ENCODE peak calls at places on chromosomes 3 and 15, in eight cellular contexts. H, X, Z, J, T, G, A and E are unnamed samples.

GRCh38 chr3:30454636-30455035 is 151.8 kb upstream of the TGFBR2 start:
- DNase-seq in A (no peak), X (no peak), T (no peak), Z (no peak), G (no peak), H (no peak), J (no peak), E (no peak)

GRCh38 chr3:108420926-108421325 is 89.5 kb downstream of the MYH15 start:
- DNase-seq in G (no peak), X (no peak), J (no peak), H (no peak), T (no peak), A (no peak), Z (no peak), E (no peak)

GRCh38 chr15:77118787-77119410 is 48.0 kb upstream of the TSPAN3 start:
- DNase-seq in A (peak), Z (peak), X (peak), H (no peak), J (no peak), G (no peak), T (peak), E (peak)

GRCh38 chr3:13715961-13716360 is 163.9 kb downstream of the WNT7A start:
- DNase-seq in A (no peak), X (peak), G (peak), J (no peak), Z (no peak), T (peak), H (no peak), E (no peak)

GRCh38 chr3:31288641-31289100 is 244.1 kb upstream of the STT3B start:
- DNase-seq in T (peak), G (peak), Z (peak), A (peak), J (peak), H (no peak), X (peak), E (no peak)

GRCh38 chr15:59250249-59250648 is 43.6 kb downstream of the LDHAL6B start:
- DNase-seq in H (no peak), J (no peak), T (no peak), X (no peak), G (no peak), A (no peak), Z (no peak), E (no peak)

GRCh38 chr3:58404396-58404795 is 29.2 kb downstream of the PDHB start:
- DNase-seq in X (no peak), H (no peak), J (no peak), Z (no peak), G (no peak), T (no peak), A (no peak), E (no peak)

GRCh38 chr3:126516936-126517290 is 660 bp downstream of the UROC1 start:
- DNase-seq in Z (no peak), H (no peak), G (no peak), A (no peak), X (no peak), T (no peak), J (no peak), E (no peak)

GRCh38 chr3:193944161-193944884 is 191.6 kb upstream of the HES1 start:
- DNase-seq in H (no peak), G (no peak), X (no peak), J (no peak), T (no peak), A (no peak), Z (no peak), E (no peak)

GRCh38 chr3:188574885-188575284 is 420.9 kb downstream of the LPP start:
- DNase-seq in J (no peak), G (no peak), H (no peak), A (no peak), X (no peak), Z (no peak), T (no peak), E (no peak)

GRCh38 chr3:188573929-188574317 is 420.0 kb downstream of the LPP start:
- DNase-seq in T (no peak), J (no peak), G (no peak), H (no peak), Z (no peak), A (no peak), X (no peak), E (no peak)

GRCh38 chr3:188575501-188575900 is 421.5 kb downstream of the LPP start:
- DNase-seq in G (no peak), A (no peak), X (no peak), H (no peak), Z (no peak), T (no peak), J (no peak), E (no peak)

GRCh38 chr3:188571531-188572115 is 417.7 kb downstream of the LPP start:
- DNase-seq in T (no peak), H (no peak), X (no peak), Z (no peak), J (no peak), G (no peak), A (no peak), E (no peak)

GRCh38 chr3:188573286-188573928 is 419.4 kb downstream of the LPP start:
- DNase-seq in G (no peak), J (no peak), X (no peak), T (no peak), A (no peak), Z (no peak), H (peak), E (no peak)
- TF ChIP-seq CTCF in G (no peak), J (no peak), X (no peak), T (no peak), A (no peak), Z (no peak), H (no peak), E (no peak)

GRCh38 chr15:90015749-90016148 is 14.6 kb downstream of the ZNF710 start:
- DNase-seq in J (no peak), H (no peak), T (peak), Z (no peak), A (no peak), G (no peak), X (peak), E (no peak)
- TF ChIP-seq POLR2A in J (no peak), H (peak), T (no peak), Z (no peak), A (no peak), G (no peak), X (no peak), E (no peak)

GRCh38 chr15:100934735-100935134 is 15.6 kb downstream of the LRRK1 start:
- DNase-seq in Z (no peak), T (no peak), H (no peak), G (no peak), A (no peak), J (no peak), X (no peak), E (no peak)
- TF ChIP-seq CTCF in Z (no peak), T (no peak), H (peak), G (no peak), A (no peak), J (no peak), X (no peak), E (no peak)

DNA sequence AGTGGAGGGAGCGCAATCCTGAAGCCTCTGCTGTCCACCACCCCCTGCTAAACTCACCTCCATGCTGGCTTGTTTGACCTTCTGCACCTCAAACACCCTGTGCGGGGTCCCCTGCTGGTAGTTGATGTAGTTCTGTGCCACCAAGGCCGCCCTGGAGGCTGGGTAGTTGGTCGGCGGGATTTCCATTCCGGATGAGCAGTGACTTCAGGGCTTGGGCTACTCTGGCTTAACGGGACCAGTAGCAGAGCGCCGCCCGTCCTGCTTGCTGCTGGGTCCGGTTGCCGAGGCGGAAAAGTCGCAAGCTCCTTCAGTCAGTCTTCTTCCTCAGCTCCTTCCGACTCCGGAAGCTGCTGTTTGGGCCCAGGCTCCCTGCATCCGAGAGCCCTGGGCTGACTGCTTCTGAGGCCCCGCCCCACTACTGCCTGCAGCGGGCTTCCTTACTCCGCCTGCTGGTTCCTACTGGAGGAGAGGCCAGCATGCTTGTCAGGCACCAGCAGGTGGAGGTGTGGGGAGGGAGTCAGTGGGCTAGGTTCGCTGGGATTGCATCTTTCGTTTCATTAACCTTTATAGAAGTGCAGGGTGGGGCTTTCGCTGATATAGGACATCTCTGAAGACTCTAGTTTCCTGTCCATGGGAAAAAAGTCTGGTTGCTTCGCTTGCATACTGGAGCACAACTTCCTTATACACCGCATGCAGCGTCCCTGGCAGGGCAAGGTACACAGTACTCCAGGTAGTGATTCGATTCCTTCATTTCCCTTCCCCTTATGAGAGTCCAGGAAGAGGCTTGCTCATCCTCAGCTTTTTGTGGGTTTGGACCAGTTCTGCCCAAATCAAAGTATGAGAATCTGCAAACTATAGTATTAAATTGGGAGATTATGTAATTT is at the start of gene LXN:
- DNase-seq in H (peak), J (peak), T (peak), A (peak), X (peak), Z (peak), G (peak), E (peak)
- TF ChIP-seq POLR2A in H (peak), J (no peak), T (no peak), A (no peak), X (no peak), Z (peak), G (no peak), E (peak)

GRCh38 chr15:98308117-98308516 is 340.2 kb upstream of the IGF1R start:
- DNase-seq in J (no peak), A (no peak), Z (no peak), G (no peak), H (no peak), T (no peak), X (no peak), E (no peak)
- TF ChIP-seq CTCF in J (no peak), A (no peak), Z (no peak), G (no peak), H (no peak), T (no peak), X (no peak), E (no peak)

DNA sequence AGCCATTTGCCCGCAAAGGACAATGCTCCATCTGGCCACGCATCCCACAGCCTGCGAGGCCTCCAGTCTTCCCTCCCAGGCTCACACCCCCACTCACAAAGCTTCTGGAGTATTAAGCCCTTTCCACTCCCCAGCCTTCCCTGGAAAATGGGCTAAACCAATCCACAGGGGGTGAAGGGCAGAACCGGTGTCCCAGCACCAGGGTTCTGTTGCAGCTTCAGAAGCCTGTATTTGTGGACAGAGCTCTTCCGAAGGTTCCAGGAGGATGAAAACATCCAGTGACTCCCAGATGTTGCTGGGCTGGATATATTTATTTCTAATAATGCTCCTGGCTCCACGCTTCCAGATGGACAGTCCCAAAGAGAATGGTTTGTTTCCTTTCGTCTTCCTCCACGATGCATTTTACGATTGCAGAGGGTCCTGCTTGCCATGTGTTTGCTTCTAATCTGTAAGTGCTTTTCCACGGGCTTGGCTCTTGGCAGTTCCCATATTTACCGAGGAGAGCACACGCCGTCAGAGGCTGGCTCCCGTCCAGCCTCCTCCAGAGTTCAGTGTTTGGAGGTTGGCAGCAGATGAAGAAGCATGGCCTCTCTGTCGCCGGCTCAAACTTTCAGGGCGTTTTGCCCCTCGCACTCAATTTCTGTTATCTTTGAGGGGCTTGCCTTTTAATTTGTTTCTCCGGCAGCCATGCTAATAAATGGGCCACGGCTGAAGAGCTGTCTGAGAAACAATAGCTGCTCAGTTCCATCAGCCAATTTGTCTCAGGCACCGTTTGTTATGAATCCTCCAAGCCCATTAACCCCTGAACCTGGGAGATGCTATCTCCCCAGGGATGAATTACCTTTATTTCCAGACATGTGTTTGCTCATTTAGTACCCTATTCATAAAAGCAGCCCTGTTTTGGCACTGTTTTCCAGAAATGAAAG is 367.9 kb upstream of the PROK2 start:
- DNase-seq in T (peak), H (no peak), J (peak), X (peak), A (peak), Z (peak), G (peak), E (peak)
- TF ChIP-seq POLR2A in T (no peak), H (no peak), J (no peak), X (no peak), A (no peak), Z (no peak), G (no peak), E (no peak)

DNA sequence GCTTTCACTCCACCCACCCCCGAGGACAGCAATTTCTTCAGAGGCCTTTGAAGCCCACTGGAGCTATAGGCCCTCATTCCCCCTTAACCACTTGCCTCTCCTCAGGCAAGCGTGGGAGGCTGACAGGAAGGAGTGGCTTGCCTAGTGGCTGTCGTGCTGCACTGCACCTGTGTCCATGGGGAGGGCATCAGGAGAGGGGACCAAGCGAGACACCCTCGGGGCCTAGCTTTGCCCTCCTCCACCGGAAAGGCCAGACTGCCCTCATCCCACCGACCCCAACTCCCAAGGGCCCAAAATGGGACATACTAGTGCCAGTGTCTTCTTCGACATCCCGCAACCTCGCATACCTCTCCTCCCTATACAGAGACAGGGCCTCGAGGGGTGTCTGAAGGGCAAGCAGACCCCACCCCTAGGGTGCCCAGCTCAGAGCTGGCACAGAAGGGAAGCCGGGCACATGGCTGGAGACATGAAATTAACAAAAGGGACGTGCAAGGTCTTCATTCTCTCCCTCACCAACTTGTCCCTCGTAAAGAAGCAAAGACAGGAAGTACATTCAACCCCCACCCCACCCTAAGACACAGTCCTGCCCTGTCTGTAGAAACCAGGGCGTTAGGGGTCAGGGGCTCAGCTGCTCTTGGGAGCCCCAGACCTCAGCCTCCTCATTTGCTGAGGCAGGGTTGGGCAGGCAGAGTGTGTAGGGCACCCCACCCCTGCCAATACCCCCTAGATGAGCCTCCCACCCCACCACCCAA is 24.3 kb downstream of the VIPR1 start:
- DNase-seq in T (no peak), Z (no peak), H (no peak), J (no peak), G (no peak), X (no peak), A (no peak), E (no peak)
- TF ChIP-seq CTCF in T (no peak), Z (no peak), H (no peak), J (no peak), G (no peak), X (no peak), A (no peak), E (no peak)

GRCh38 chr15:71801935-71802655 is 8.3 kb upstream of the NR2E3 start:
- DNase-seq in X (no peak), Z (no peak), A (no peak), T (no peak), G (no peak), H (no peak), J (no peak), E (no peak)
- TF ChIP-seq POLR2A in X (no peak), Z (no peak), A (no peak), T (no peak), G (no peak), H (no peak), J (no peak), E (no peak)

GRCh38 chr15:90465930-90466567 is 63.7 kb upstream of the CRTC3 start:
- DNase-seq in H (no peak), Z (no peak), X (no peak), J (no peak), T (no peak), G (no peak), A (no peak), E (no peak)

GRCh38 chr15:90459368-90459767 is 70.4 kb upstream of the CRTC3 start:
- DNase-seq in A (no peak), Z (no peak), T (no peak), H (no peak), J (no peak), G (no peak), X (no peak), E (no peak)

GRCh38 chr15:90460142-90460824 is 69.4 kb upstream of the CRTC3 start:
- DNase-seq in A (no peak), G (peak), Z (no peak), H (no peak), X (no peak), T (no peak), J (no peak), E (no peak)

GRCh38 chr15:90465140-90465929 is 64.4 kb upstream of the CRTC3 start:
- DNase-seq in X (no peak), A (no peak), J (no peak), Z (no peak), G (no peak), T (no peak), H (no peak), E (no peak)

DNA sequence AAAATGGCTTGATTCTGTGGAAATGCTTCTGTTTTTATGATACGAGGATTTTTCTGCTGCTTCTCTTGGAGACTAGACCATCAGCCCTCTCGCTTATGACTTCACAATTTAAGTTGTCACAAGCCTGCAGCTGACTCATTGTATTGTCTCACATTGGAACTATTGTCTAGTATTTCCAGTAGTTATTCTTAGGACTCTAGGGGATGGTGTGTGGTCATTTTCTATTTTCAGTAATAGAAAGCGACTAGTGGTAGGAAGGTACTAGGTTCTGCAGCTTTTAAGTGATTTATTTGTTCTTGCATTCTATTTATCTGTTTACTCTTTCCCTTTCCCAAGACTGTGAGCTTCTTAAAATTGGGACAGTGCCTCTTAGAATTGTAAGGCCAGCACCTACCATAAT is 66.3 kb upstream of the CRTC3 start:
- DNase-seq in T (no peak), J (no peak), Z (no peak), X (no peak), G (no peak), A (no peak), H (no peak), E (no peak)
- TF ChIP-seq CTCF in T (no peak), J (no peak), Z (no peak), X (no peak), G (no peak), A (no peak), H (no peak), E (no peak)

DNA sequence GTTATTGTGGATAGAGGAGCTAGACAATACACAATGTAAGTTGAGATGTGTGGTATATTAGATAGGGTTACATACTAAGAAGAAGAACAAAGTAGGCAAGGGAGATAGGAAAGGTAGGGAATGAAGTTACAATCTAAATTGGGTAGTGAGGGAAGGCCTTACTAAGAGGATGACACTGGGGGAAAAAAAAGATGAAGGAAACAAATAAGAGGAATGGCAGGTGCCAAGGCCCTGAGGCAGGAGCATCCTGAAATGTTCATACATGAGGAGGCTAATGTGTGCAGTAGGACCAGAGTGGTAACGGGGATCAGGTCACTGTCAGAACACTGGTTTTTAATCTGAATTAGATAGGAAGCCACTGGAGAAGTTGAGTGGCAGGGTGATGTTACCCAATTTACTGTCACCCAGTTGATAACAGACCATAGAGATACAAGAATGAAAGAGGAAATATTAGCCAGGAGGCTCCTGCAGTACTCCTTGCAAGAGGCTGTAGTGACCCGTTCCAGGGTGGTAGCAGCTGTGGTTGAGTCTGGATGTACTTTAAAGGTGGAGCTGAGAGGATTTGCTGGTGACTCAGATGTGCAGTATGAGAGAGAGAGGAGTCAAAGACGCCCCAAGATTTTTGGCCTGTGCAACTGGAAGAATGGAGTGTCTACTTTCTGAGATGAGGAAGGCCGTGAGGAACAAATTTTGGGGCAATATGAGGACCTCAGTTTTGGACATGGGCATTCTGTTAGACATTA is 14.4 kb downstream of the RTP1 start:
- DNase-seq in H (no peak), A (no peak), G (no peak), Z (no peak), X (no peak), J (no peak), T (no peak), E (no peak)
- TF ChIP-seq POLR2A in H (no peak), A (no peak), G (no peak), Z (no peak), X (no peak), J (no peak), T (no peak), E (no peak)